ENCODE peak calls at places on chromosomes 6 and 20, in ten cellular contexts. One of them, this sample, is unnamed.

GRCh38 chr6:163146036-163146435 is 268.5 kb upstream of the QKI start:
- DNase-seq in heart right ventricle: no peak
- DNase-seq in brain microvascular endothelial cell: no peak
- DNase-seq in right lobe of liver: no peak
- DNase-seq in Peyer's patch: no peak
- DNase-seq in fibroblast of lung: peak; percentile 64
- DNase-seq in GM23338: no peak
- DNase-seq in ascending aorta: no peak
- DNase-seq in HCT116: no peak
- DNase-seq in A673: no peak
- DNase-seq in this sample: no peak

GRCh38 chr6:3755637-3756515 is 4.4 kb upstream of the PXDC1 start:
- DNase-seq in heart right ventricle: no peak
- DNase-seq in brain microvascular endothelial cell: no peak
- DNase-seq in right lobe of liver: no peak
- DNase-seq in Peyer's patch: peak; percentile 64
- DNase-seq in fibroblast of lung: no peak
- DNase-seq in GM23338: peak; percentile 74
- DNase-seq in ascending aorta: no peak
- DNase-seq in HCT116: no peak
- DNase-seq in A673: no peak
- DNase-seq in this sample: peak; percentile 60

GRCh38 chr6:84779380-84779779 is 15.0 kb upstream of the TBX18 start:
- DNase-seq in heart right ventricle: no peak
- DNase-seq in brain microvascular endothelial cell: no peak
- DNase-seq in right lobe of liver: no peak
- DNase-seq in Peyer's patch: no peak
- DNase-seq in fibroblast of lung: no peak
- DNase-seq in GM23338: no peak
- DNase-seq in ascending aorta: no peak
- DNase-seq in HCT116: no peak
- DNase-seq in A673: peak; percentile 29
- DNase-seq in this sample: peak; percentile 59

GRCh38 chr20:48178607-48179006 is 393.3 kb upstream of the SULF2 start:
- DNase-seq in heart right ventricle: no peak
- DNase-seq in brain microvascular endothelial cell: no peak
- DNase-seq in right lobe of liver: no peak
- DNase-seq in Peyer's patch: no peak
- DNase-seq in fibroblast of lung: no peak
- DNase-seq in GM23338: peak; percentile 59
- DNase-seq in ascending aorta: no peak
- DNase-seq in HCT116: no peak
- DNase-seq in A673: no peak
- DNase-seq in this sample: no peak

GRCh38 chr6:37222125-37222967 is 35.2 kb upstream of the TBC1D22B start:
- DNase-seq in heart right ventricle: peak; percentile 75
- DNase-seq in brain microvascular endothelial cell: peak; percentile 86
- DNase-seq in right lobe of liver: peak; percentile 93
- DNase-seq in Peyer's patch: peak; percentile 87
- DNase-seq in fibroblast of lung: peak; percentile 91
- DNase-seq in GM23338: peak; percentile 99
- DNase-seq in ascending aorta: no peak
- DNase-seq in HCT116: peak; percentile 89
- DNase-seq in A673: peak; percentile 97
- DNase-seq in this sample: peak; percentile 98

GRCh38 chr6:142825760-142826159 is 119.2 kb downstream of the HIVEP2 start:
- DNase-seq in heart right ventricle: no peak
- DNase-seq in brain microvascular endothelial cell: no peak
- DNase-seq in right lobe of liver: no peak
- DNase-seq in Peyer's patch: no peak
- DNase-seq in fibroblast of lung: no peak
- DNase-seq in GM23338: no peak
- DNase-seq in ascending aorta: no peak
- DNase-seq in HCT116: no peak
- DNase-seq in A673: no peak
- DNase-seq in this sample: no peak

GRCh38 chr20:52490715-52491430 is 299.3 kb upstream of the ZFP64 start:
- DNase-seq in heart right ventricle: no peak
- DNase-seq in brain microvascular endothelial cell: peak; percentile 41
- DNase-seq in right lobe of liver: no peak
- DNase-seq in Peyer's patch: no peak
- DNase-seq in fibroblast of lung: peak; percentile 99
- DNase-seq in GM23338: no peak
- DNase-seq in ascending aorta: no peak
- DNase-seq in HCT116: no peak
- DNase-seq in A673: peak; percentile 21
- DNase-seq in this sample: no peak

GRCh38 chr6:158068893-158069799 is 87.5 kb downstream of the SYNJ2 start:
- DNase-seq in heart right ventricle: no peak
- DNase-seq in brain microvascular endothelial cell: peak; percentile 52
- DNase-seq in right lobe of liver: no peak
- DNase-seq in Peyer's patch: peak; percentile 84
- DNase-seq in fibroblast of lung: peak; percentile 81
- DNase-seq in GM23338: no peak
- DNase-seq in ascending aorta: peak; percentile 50
- DNase-seq in HCT116: no peak
- DNase-seq in A673: peak; percentile 32
- DNase-seq in this sample: peak; percentile 74

GRCh38 chr20:32986331-32986966 is 17.8 kb downstream of the SUN5 start:
- DNase-seq in heart right ventricle: no peak
- DNase-seq in brain microvascular endothelial cell: no peak
- DNase-seq in right lobe of liver: no peak
- DNase-seq in Peyer's patch: no peak
- DNase-seq in fibroblast of lung: no peak
- DNase-seq in GM23338: no peak
- DNase-seq in ascending aorta: no peak
- DNase-seq in HCT116: no peak
- DNase-seq in A673: no peak
- DNase-seq in this sample: no peak

GRCh38 chr20:32457476-32457986 is 99.4 kb downstream of the ASXL1 start:
- DNase-seq in heart right ventricle: peak; percentile 60
- DNase-seq in brain microvascular endothelial cell: no peak
- DNase-seq in right lobe of liver: peak; percentile 70
- DNase-seq in Peyer's patch: no peak
- DNase-seq in fibroblast of lung: peak; percentile 72
- DNase-seq in GM23338: peak; percentile 99
- DNase-seq in ascending aorta: no peak
- DNase-seq in HCT116: no peak
- DNase-seq in A673: peak; percentile 52
- DNase-seq in this sample: peak; percentile 96

GRCh38 chr6:139777202-139777970 is 402.9 kb upstream of the CITED2 start:
- DNase-seq in heart right ventricle: no peak
- DNase-seq in brain microvascular endothelial cell: no peak
- DNase-seq in right lobe of liver: no peak
- DNase-seq in Peyer's patch: no peak
- DNase-seq in fibroblast of lung: no peak
- DNase-seq in GM23338: no peak
- DNase-seq in ascending aorta: no peak
- DNase-seq in HCT116: no peak
- DNase-seq in A673: no peak
- DNase-seq in this sample: no peak

GRCh38 chr6:87909849-87910248 is 137.8 kb upstream of the SPACA1 start:
- DNase-seq in heart right ventricle: no peak
- DNase-seq in brain microvascular endothelial cell: peak; percentile 96
- DNase-seq in right lobe of liver: no peak
- DNase-seq in Peyer's patch: no peak
- DNase-seq in fibroblast of lung: peak; percentile 97
- DNase-seq in GM23338: no peak
- DNase-seq in ascending aorta: no peak
- DNase-seq in HCT116: no peak
- DNase-seq in A673: no peak
- DNase-seq in this sample: no peak

GRCh38 chr6:5866547-5867051 is 140.1 kb downstream of the NRN1 start:
- DNase-seq in heart right ventricle: no peak
- DNase-seq in brain microvascular endothelial cell: peak; percentile 65
- DNase-seq in right lobe of liver: no peak
- DNase-seq in Peyer's patch: no peak
- DNase-seq in fibroblast of lung: peak; percentile 75
- DNase-seq in GM23338: no peak
- DNase-seq in ascending aorta: no peak
- DNase-seq in HCT116: no peak
- DNase-seq in A673: no peak
- DNase-seq in this sample: no peak

GRCh38 chr6:113855500-113856010 is 1.6 kb upstream of the MARCKS start:
- DNase-seq in heart right ventricle: peak; percentile 30
- DNase-seq in brain microvascular endothelial cell: no peak
- DNase-seq in right lobe of liver: no peak
- DNase-seq in Peyer's patch: peak; percentile 62
- DNase-seq in fibroblast of lung: peak; percentile 58
- DNase-seq in GM23338: peak; percentile 58
- DNase-seq in ascending aorta: no peak
- DNase-seq in HCT116: no peak
- DNase-seq in A673: peak; percentile 30
- DNase-seq in this sample: peak; percentile 76

GRCh38 chr20:61896058-61896961 is 169.4 kb downstream of the TAF4 start:
- DNase-seq in heart right ventricle: peak; percentile 39
- DNase-seq in brain microvascular endothelial cell: peak; percentile 23
- DNase-seq in right lobe of liver: no peak
- DNase-seq in Peyer's patch: no peak
- DNase-seq in fibroblast of lung: peak; percentile 24
- DNase-seq in GM23338: peak; percentile 78
- DNase-seq in ascending aorta: no peak
- DNase-seq in HCT116: peak; percentile 12
- DNase-seq in A673: peak; percentile 50
- DNase-seq in this sample: peak; percentile 86

GRCh38 chr20:49028684-49029083 is 17.4 kb upstream of the CSE1L start:
- DNase-seq in heart right ventricle: no peak
- DNase-seq in brain microvascular endothelial cell: peak; percentile 29
- DNase-seq in right lobe of liver: no peak
- DNase-seq in Peyer's patch: no peak
- DNase-seq in fibroblast of lung: peak; percentile 33
- DNase-seq in GM23338: peak; percentile 53
- DNase-seq in ascending aorta: no peak
- DNase-seq in HCT116: no peak
- DNase-seq in A673: peak; percentile 48
- DNase-seq in this sample: peak; percentile 20

GRCh38 chr20:40489886-40490285 is 199.2 kb downstream of the MAFB start:
- DNase-seq in heart right ventricle: no peak
- DNase-seq in brain microvascular endothelial cell: peak; percentile 43
- DNase-seq in right lobe of liver: no peak
- DNase-seq in Peyer's patch: no peak
- DNase-seq in fibroblast of lung: peak; percentile 59
- DNase-seq in GM23338: no peak
- DNase-seq in ascending aorta: no peak
- DNase-seq in HCT116: no peak
- DNase-seq in A673: no peak
- DNase-seq in this sample: no peak

GRCh38 chr6:148779142-148779562 is 32.3 kb downstream of the UST start:
- DNase-seq in heart right ventricle: no peak
- DNase-seq in brain microvascular endothelial cell: no peak
- DNase-seq in right lobe of liver: no peak
- DNase-seq in Peyer's patch: no peak
- DNase-seq in fibroblast of lung: no peak
- DNase-seq in GM23338: no peak
- DNase-seq in ascending aorta: no peak
- DNase-seq in HCT116: no peak
- DNase-seq in A673: no peak
- DNase-seq in this sample: no peak

GRCh38 chr6:148776321-148776966 is 29.6 kb downstream of the UST start:
- DNase-seq in heart right ventricle: no peak
- DNase-seq in brain microvascular endothelial cell: peak; percentile 57
- DNase-seq in right lobe of liver: no peak
- DNase-seq in Peyer's patch: no peak
- DNase-seq in fibroblast of lung: peak; percentile 86
- DNase-seq in GM23338: no peak
- DNase-seq in ascending aorta: no peak
- DNase-seq in HCT116: no peak
- DNase-seq in A673: no peak
- DNase-seq in this sample: no peak

GRCh38 chr6:148780918-148781436 is 34.1 kb downstream of the UST start:
- DNase-seq in heart right ventricle: no peak
- DNase-seq in brain microvascular endothelial cell: no peak
- DNase-seq in right lobe of liver: no peak
- DNase-seq in Peyer's patch: no peak
- DNase-seq in fibroblast of lung: no peak
- DNase-seq in GM23338: no peak
- DNase-seq in ascending aorta: no peak
- DNase-seq in HCT116: no peak
- DNase-seq in A673: no peak
- DNase-seq in this sample: no peak
- H3K4me3 ChIP-seq in heart right ventricle: no peak overlapping the region
- H3K4me3 ChIP-seq in brain microvascular endothelial cell: no peak overlapping the region
- H3K4me3 ChIP-seq in right lobe of liver: no peak overlapping the region
- H3K4me3 ChIP-seq in Peyer's patch: no peak overlapping the region
- H3K4me3 ChIP-seq in fibroblast of lung: no peak overlapping the region
- H3K4me3 ChIP-seq in GM23338: no peak overlapping the region
- H3K4me3 ChIP-seq in ascending aorta: no peak overlapping the region
- H3K4me3 ChIP-seq in HCT116: no peak overlapping the region
- H3K4me3 ChIP-seq in A673: no peak overlapping the region
- H3K4me3 ChIP-seq in this sample: no peak overlapping the region

DNA sequence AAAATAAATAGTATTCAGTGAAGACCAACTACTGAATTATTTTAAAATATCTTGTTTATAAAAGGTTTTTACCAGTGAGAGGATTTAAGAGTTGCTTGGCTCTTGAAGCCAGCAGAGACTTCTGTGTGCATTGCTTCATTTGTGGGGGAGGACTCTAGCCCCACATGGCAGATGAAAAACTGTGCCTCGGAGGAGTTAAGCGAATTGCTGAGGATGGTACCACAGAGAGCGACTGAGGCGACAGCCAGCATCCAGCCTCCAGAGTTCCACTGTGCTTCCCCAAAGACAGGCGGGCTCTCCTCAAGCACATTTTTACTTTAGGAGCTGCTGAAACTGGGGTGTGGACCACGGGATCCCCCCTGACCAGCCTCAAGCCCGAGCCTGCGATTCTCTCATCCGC is 80.7 kb downstream of the THBS2 start:
- DNase-seq in heart right ventricle: no peak
- DNase-seq in brain microvascular endothelial cell: no peak
- DNase-seq in right lobe of liver: no peak
- DNase-seq in Peyer's patch: no peak
- DNase-seq in fibroblast of lung: no peak
- DNase-seq in GM23338: no peak
- DNase-seq in ascending aorta: no peak
- DNase-seq in HCT116: no peak
- DNase-seq in A673: no peak
- DNase-seq in this sample: no peak
- H3K27ac ChIP-seq in heart right ventricle: peak overlapping the region; percentile 19
- H3K27ac ChIP-seq in brain microvascular endothelial cell: peak overlapping the region; percentile 91
- H3K27ac ChIP-seq in right lobe of liver: no peak overlapping the region
- H3K27ac ChIP-seq in Peyer's patch: no peak overlapping the region
- H3K27ac ChIP-seq in fibroblast of lung: peak overlapping the region; percentile 75
- H3K27ac ChIP-seq in GM23338: no peak overlapping the region
- H3K27ac ChIP-seq in ascending aorta: peak overlapping the region; percentile 95
- H3K27ac ChIP-seq in HCT116: no peak overlapping the region
- H3K27ac ChIP-seq in A673: no peak overlapping the region
- H3K27ac ChIP-seq in this sample: no peak overlapping the region

GRCh38 chr6:7424967-7425807 is 35.6 kb downstream of the RIOK1 start:
- DNase-seq in heart right ventricle: peak; percentile 67
- DNase-seq in brain microvascular endothelial cell: peak; percentile 57
- DNase-seq in right lobe of liver: no peak
- DNase-seq in Peyer's patch: no peak
- DNase-seq in fibroblast of lung: peak; percentile 23
- DNase-seq in GM23338: peak; percentile 40
- DNase-seq in ascending aorta: no peak
- DNase-seq in HCT116: peak; percentile 24
- DNase-seq in A673: peak; percentile 48
- DNase-seq in this sample: no peak
- TF ChIP-seq CTCF in heart right ventricle: peak; percentile 65
- TF ChIP-seq CTCF in brain microvascular endothelial cell: peak; percentile 71
- TF ChIP-seq CTCF in right lobe of liver: peak; percentile 61
- TF ChIP-seq CTCF in Peyer's patch: peak; percentile 82
- TF ChIP-seq CTCF in fibroblast of lung: peak; percentile 34
- TF ChIP-seq CTCF in GM23338: peak; percentile 66
- TF ChIP-seq CTCF in ascending aorta: no peak
- TF ChIP-seq CTCF in HCT116: peak; percentile 61
- TF ChIP-seq CTCF in A673: peak; percentile 61
- TF ChIP-seq CTCF in this sample: peak; percentile 70

GRCh38 chr20:409697-410559 is 1.8 kb downstream of the RBCK1 start:
- DNase-seq in heart right ventricle: no peak
- DNase-seq in brain microvascular endothelial cell: no peak
- DNase-seq in right lobe of liver: no peak
- DNase-seq in Peyer's patch: peak; percentile 58
- DNase-seq in fibroblast of lung: no peak
- DNase-seq in GM23338: no peak
- DNase-seq in ascending aorta: no peak
- DNase-seq in HCT116: no peak
- DNase-seq in A673: no peak
- DNase-seq in this sample: no peak
- H3K4me3 ChIP-seq in heart right ventricle: no peak overlapping the region
- H3K4me3 ChIP-seq in brain microvascular endothelial cell: peak overlapping the region; percentile 3
- H3K4me3 ChIP-seq in right lobe of liver: peak overlapping the region; percentile 97
- H3K4me3 ChIP-seq in Peyer's patch: peak overlapping the region; percentile 74
- H3K4me3 ChIP-seq in fibroblast of lung: peak overlapping the region; percentile 96
- H3K4me3 ChIP-seq in GM23338: peak overlapping the region; percentile 97
- H3K4me3 ChIP-seq in ascending aorta: no peak overlapping the region
- H3K4me3 ChIP-seq in HCT116: peak overlapping the region; percentile 98
- H3K4me3 ChIP-seq in A673: peak overlapping the region; percentile 100
- H3K4me3 ChIP-seq in this sample: peak overlapping the region; percentile 92

This sample was measured in endodermal cell.